ENCODE peak calls at places on chromosomes 1 and 21, in seven cellular contexts. I is spleen, Z is esophagus squamous epithelium, P is sigmoid colon, O is breast epithelium, A is ovary, X is A549. V is an unnamed sample.

GRCh38 chr1:160629286-160630210 is 17.3 kb downstream of the SLAMF1 start:
- DNase-seq in Z (no peak), A (no peak), I (peak), X (no peak), O (no peak), P (no peak), V (no peak)

GRCh38 chr1:55427576-55427975 is 212.4 kb upstream of the USP24 start:
- DNase-seq in O (no peak), P (no peak), X (no peak), A (no peak), I (no peak), Z (no peak), V (no peak)

GRCh38 chr1:239960387-239960786 is 131.3 kb upstream of the FMN2 start:
- DNase-seq in Z (no peak), P (no peak), O (no peak), A (no peak), X (no peak), I (no peak), V (no peak)

GRCh38 chr1:903721-904270 is 19.9 kb upstream of the SAMD11 start:
- DNase-seq in X (no peak), O (no peak), P (peak), Z (no peak), I (peak), A (no peak), V (peak)

GRCh38 chr1:86137458-86137857 is 19.1 kb downstream of the COL24A1 start:
- DNase-seq in I (no peak), P (no peak), O (no peak), X (peak), Z (no peak), A (no peak), V (no peak)

GRCh38 chr1:150974580-150975478 is at the start of gene CERS2:
- DNase-seq in X (peak), I (peak), Z (peak), O (peak), A (peak), P (peak), V (peak)

GRCh38 chr1:54486864-54487263 is 61.2 kb upstream of the ACOT11 start:
- DNase-seq in A (no peak), I (no peak), P (no peak), Z (no peak), X (no peak), O (no peak), V (no peak)

GRCh38 chr1:7538849-7539771 is 232.0 kb upstream of the VAMP3 start:
- DNase-seq in O (no peak), A (no peak), X (no peak), Z (no peak), P (no peak), I (peak), V (no peak)

GRCh38 chr1:192805832-192806323 is 3.0 kb upstream of the RGS2 start:
- DNase-seq in X (peak), A (no peak), O (no peak), Z (no peak), I (no peak), P (no peak), V (no peak)

DNA sequence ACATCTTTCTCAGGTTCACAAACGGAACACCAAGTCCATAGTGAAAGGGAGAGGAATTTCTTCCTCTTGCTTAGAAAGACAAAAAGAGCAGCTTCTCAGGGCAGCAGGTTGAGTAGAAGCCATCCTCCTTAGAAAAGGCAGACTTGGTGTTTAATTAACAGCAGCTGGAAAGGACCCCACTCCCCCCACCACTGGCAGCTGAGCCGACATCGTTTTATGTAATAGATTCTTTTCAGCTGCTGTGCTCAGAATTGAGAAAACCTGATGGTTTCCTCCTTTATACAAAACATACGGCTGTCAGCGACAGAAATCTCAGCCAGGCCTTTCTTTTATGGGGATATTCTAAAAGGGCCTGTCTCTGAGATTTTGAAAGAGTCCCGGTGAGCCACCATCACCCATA is 49.8 kb downstream of the MAN1C1 start:
- DNase-seq in I (no peak), A (no peak), P (no peak), Z (no peak), X (no peak), O (no peak), V (peak)
- H3K27ac ChIP-seq in I (no peak), A (no peak), P (peak), Z (no peak), X (no peak), O (no peak), V (peak)

GRCh38 chr1:109876617-109877319 is 33.9 kb upstream of the CSF1 start:
- DNase-seq in O (no peak), A (no peak), P (no peak), Z (no peak), I (no peak), X (no peak), V (no peak)
- H3K4me3 ChIP-seq in O (peak), A (no peak), P (no peak), Z (no peak), I (no peak), X (no peak), V (no peak)

GRCh38 chr1:199015799-199016198 is 377.0 kb downstream of the PTPRC start:
- DNase-seq in X (no peak), Z (no peak), I (no peak), P (no peak), O (no peak), A (no peak), V (no peak)

GRCh38 chr1:199018471-199019135 is 379.8 kb downstream of the PTPRC start:
- DNase-seq in A (no peak), X (no peak), I (no peak), P (no peak), Z (no peak), O (no peak), V (no peak)

GRCh38 chr1:199020904-199021303 is 382.1 kb downstream of the PTPRC start:
- DNase-seq in A (no peak), Z (no peak), X (no peak), O (no peak), P (no peak), I (peak), V (no peak)

GRCh38 chr1:199020046-199020445 is 381.2 kb downstream of the PTPRC start:
- DNase-seq in A (no peak), Z (no peak), P (no peak), X (no peak), O (no peak), I (no peak), V (no peak)
- TF ChIP-seq POLR2A in A (no peak), Z (no peak), P (no peak), X (no peak), O (no peak), I (no peak), V (no peak)

GRCh38 chr21:45418301-45419071 is 13.5 kb downstream of the COL18A1 start:
- DNase-seq in P (peak), I (peak), O (no peak), X (no peak), Z (no peak), A (no peak), V (no peak)

GRCh38 chr21:45416619-45417018 is 11.7 kb downstream of the COL18A1 start:
- DNase-seq in I (peak), A (no peak), X (no peak), P (peak), Z (no peak), O (no peak), V (no peak)

GRCh38 chr21:45417951-45418300 is 13.0 kb downstream of the COL18A1 start:
- DNase-seq in O (no peak), P (no peak), X (no peak), I (no peak), A (no peak), Z (no peak), V (no peak)

GRCh38 chr21:45415943-45416611 is 11.1 kb downstream of the COL18A1 start:
- DNase-seq in O (no peak), Z (no peak), P (peak), A (no peak), X (no peak), I (peak), V (no peak)

GRCh38 chr21:45417256-45417950 is 12.4 kb downstream of the COL18A1 start:
- DNase-seq in P (peak), I (peak), O (no peak), A (no peak), X (no peak), Z (no peak), V (no peak)
- H3K27ac ChIP-seq in P (peak), I (no peak), O (no peak), A (peak), X (no peak), Z (peak), V (no peak)